ENCODE peak calls at places on chromosome 2, in seven cellular contexts. X is IMR-90, R is H9, G is H1, I is mesendoderm, O is mesenchymal stem cell, F is trophoblast cell. S is an unnamed sample.

GRCh38 chr2:98795535-98795902 is 64.6 kb upstream of the MGAT4A start:
- DNase-seq in X (no peak), R (no peak), G (no peak), I (no peak), O (no peak), F (peak; percentile 31), S (no peak)

GRCh38 chr2:135817466-135817865 is 19.5 kb downstream of the LCT start:
- DNase-seq in X (no peak), R (no peak), G (no peak), I (no peak), O (no peak), F (no peak), S (no peak)

GRCh38 chr2:174282449-174282848 is 34.1 kb upstream of the OLA1 start:
- DNase-seq in X (no peak), R (no peak), G (no peak), I (no peak), O (no peak), F (no peak), S (no peak)

GRCh38 chr2:222057249-222058073 is 241.3 kb downstream of the PAX3 start:
- DNase-seq in X (no peak), R (no peak), G (no peak), I (peak; percentile 19), O (peak; percentile 16), F (no peak), S (no peak)

GRCh38 chr2:14759086-14759485 is 126.6 kb downstream of the LRATD1 start:
- DNase-seq in X (no peak), R (no peak), G (no peak), I (no peak), O (no peak), F (no peak), S (no peak)

GRCh38 chr2:199484927-199485326 is 27.2 kb upstream of the SATB2 start:
- DNase-seq in X (no peak), R (peak; percentile 47), G (no peak), I (peak; percentile 55), O (no peak), F (no peak), S (no peak)

GRCh38 chr2:232491139-232491780 is 3.6 kb upstream of the ECEL1 start:
- DNase-seq in X (no peak), R (peak; percentile 22), G (no peak), I (no peak), O (no peak), F (no peak), S (no peak)

GRCh38 chr2:45734952-45735351 is 83.5 kb downstream of the PRKCE start:
- DNase-seq in X (no peak), R (no peak), G (no peak), I (no peak), O (no peak), F (no peak), S (no peak)

GRCh38 chr2:65300134-65300771 is 72.6 kb downstream of the ACTR2 start:
- DNase-seq in X (peak; percentile 76), R (no peak), G (no peak), I (no peak), O (peak; percentile 42), F (peak; percentile 56), S (no peak)

GRCh38 chr2:8571792-8572499 is 109.9 kb upstream of the ID2 start:
- DNase-seq in X (no peak), R (peak; percentile 21), G (no peak), I (no peak), O (no peak), F (no peak), S (no peak)

GRCh38 chr2:217948341-217948791 is 54.4 kb downstream of the TNS1 start:
- DNase-seq in X (no peak), R (no peak), G (no peak), I (no peak), O (no peak), F (no peak), S (no peak)

GRCh38 chr2:210162466-210163124 is 8.6 kb downstream of the KANSL1L start:
- DNase-seq in X (no peak), R (no peak), G (no peak), I (no peak), O (no peak), F (no peak), S (no peak)

GRCh38 chr2:143425896-143426295 is 296.7 kb downstream of the ARHGAP15 start:
- DNase-seq in X (no peak), R (no peak), G (no peak), I (no peak), O (no peak), F (no peak), S (no peak)
- H2BK5ac ChIP-seq in X (peak overlapping the region; percentile 72), R (no peak overlapping the region), G (no peak overlapping the region), I (no peak overlapping the region), O (no peak overlapping the region), F (no peak overlapping the region), S (no peak overlapping the region)

GRCh38 chr2:47945036-47945781 is 38.9 kb upstream of the FBXO11 start:
- DNase-seq in X (no peak), R (no peak), G (no peak), I (no peak), O (no peak), F (no peak), S (no peak)

GRCh38 chr2:47937677-47938076 is 31.4 kb upstream of the FBXO11 start:
- DNase-seq in X (no peak), R (no peak), G (no peak), I (no peak), O (no peak), F (no peak), S (no peak)

GRCh38 chr2:47946593-47946992 is 40.3 kb upstream of the FBXO11 start:
- DNase-seq in X (no peak), R (no peak), G (no peak), I (no peak), O (no peak), F (no peak), S (no peak)

DNA sequence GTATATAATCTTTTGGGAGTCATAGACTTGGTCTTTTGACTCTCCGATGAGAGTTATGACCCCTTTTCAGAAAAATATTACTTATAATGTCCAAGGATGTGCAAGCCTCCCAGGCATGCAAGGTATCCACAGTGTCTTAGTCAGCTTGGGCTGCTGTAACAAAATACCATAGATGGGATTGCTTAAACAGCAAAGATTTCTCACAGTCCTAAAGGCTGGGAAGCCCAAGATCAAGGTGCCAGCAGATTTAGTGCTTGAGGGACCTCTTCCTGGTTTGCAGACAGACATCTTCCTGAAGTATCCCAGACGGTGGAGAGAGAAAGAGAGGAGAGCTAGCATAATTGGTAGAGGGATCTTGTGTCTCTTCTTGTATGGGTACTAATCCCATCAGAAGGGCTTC is 35.6 kb upstream of the FBXO11 start:
- DNase-seq in X (no peak), R (no peak), G (no peak), I (no peak), O (no peak), F (peak; percentile 56), S (no peak)
- H2BK5ac ChIP-seq in X (no peak overlapping the region), R (no peak overlapping the region), G (no peak overlapping the region), I (no peak overlapping the region), O (no peak overlapping the region), F (no peak overlapping the region), S (no peak overlapping the region)

DNA sequence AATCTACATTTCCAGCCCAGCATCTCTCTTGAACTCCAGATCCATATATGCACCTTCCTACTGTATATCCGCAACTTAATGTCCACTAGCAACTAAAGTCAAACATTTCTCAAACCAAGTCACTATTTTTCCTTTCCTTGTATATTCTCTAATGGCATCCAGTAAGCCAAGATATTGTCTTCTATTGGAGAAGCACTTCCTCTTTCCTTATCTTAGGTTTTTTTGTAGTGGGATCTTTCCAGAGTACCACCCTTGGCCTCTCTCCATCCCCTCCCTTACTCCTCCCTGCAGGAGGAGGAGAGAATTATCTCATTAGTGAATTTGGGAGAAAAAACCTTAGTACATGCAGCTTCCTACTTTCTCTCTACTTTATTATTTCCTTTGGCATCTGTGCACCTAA is 8.7 kb upstream of the DYNC1I2 start:
- DNase-seq in X (no peak), R (no peak), G (no peak), I (no peak), O (no peak), F (no peak), S (no peak)
- H2BK5ac ChIP-seq in X (no peak overlapping the region), R (no peak overlapping the region), G (no peak overlapping the region), I (no peak overlapping the region), O (no peak overlapping the region), F (no peak overlapping the region), S (no peak overlapping the region)

GRCh38 chr2:11923935-11924334 is 177.5 kb downstream of the LPIN1 start:
- DNase-seq in X (no peak), R (no peak), G (no peak), I (no peak), O (no peak), F (no peak), S (no peak)

GRCh38 chr2:11915650-11916049 is 169.2 kb downstream of the LPIN1 start:
- DNase-seq in X (no peak), R (no peak), G (no peak), I (no peak), O (no peak), F (no peak), S (no peak)

GRCh38 chr2:11919953-11920352 is 173.5 kb downstream of the LPIN1 start:
- DNase-seq in X (no peak), R (no peak), G (no peak), I (no peak), O (no peak), F (no peak), S (no peak)

GRCh38 chr2:11925295-11925694 is 178.9 kb downstream of the LPIN1 start:
- DNase-seq in X (no peak), R (no peak), G (no peak), I (no peak), O (no peak), F (no peak), S (no peak)

GRCh38 chr2:11921030-11921583 is 174.7 kb downstream of the LPIN1 start:
- DNase-seq in X (no peak), R (no peak), G (no peak), I (no peak), O (peak; percentile 8), F (no peak), S (no peak)
- H2BK5ac ChIP-seq in X (no peak overlapping the region), R (no peak overlapping the region), G (no peak overlapping the region), I (no peak overlapping the region), O (no peak overlapping the region), F (no peak overlapping the region), S (no peak overlapping the region)

DNA sequence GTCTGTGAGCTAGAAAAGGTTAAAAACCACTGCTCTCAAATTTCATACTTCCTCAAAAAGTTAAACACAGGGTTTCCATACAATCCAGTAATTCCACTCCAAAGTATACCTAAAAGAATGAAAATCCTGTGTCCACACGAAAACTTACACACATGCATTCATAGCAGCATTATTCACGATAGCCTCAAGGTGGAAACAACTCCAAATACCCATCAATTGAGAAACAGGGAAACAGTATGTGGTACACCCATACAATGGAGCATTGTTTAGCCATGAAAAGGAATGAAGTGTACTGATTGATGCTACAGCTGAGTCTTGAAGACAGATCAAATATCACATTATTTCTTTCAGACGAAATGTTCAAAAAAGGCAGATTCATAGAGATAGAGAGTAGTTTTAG is 36.7 kb downstream of the UXS1 start:
- DNase-seq in X (no peak), R (no peak), G (no peak), I (no peak), O (no peak), F (peak; percentile 64), S (no peak)
- H2BK5ac ChIP-seq in X (no peak overlapping the region), R (no peak overlapping the region), G (no peak overlapping the region), I (no peak overlapping the region), O (no peak overlapping the region), F (no peak overlapping the region), S (no peak overlapping the region)

GRCh38 chr2:25273985-25274550 is 67.7 kb downstream of the DNMT3A start:
- DNase-seq in X (no peak), R (no peak), G (no peak), I (no peak), O (no peak), F (no peak), S (no peak)
- H2BK5ac ChIP-seq in X (no peak overlapping the region), R (no peak overlapping the region), G (no peak overlapping the region), I (no peak overlapping the region), O (no peak overlapping the region), F (no peak overlapping the region), S (no peak overlapping the region)